ENCODE peak calls at places on chromosomes 11 and 22, in seven cellular contexts. One of them, this sample, is unnamed.

GRCh38 chr11:27174026-27174425 is 133.4 kb downstream of the BBOX1 start:
- DNase-seq in tibial artery: no peak
- DNase-seq in lower lobe of right lung: no peak
- DNase-seq in GM12878: no peak
- DNase-seq in mammary epithelial cell: peak
- DNase-seq in heart right ventricle: no peak
- DNase-seq in RWPE1: peak
- DNase-seq in this sample: no peak

GRCh38 chr11:121898913-121899312 is 217.1 kb downstream of the BLID start:
- DNase-seq in lower lobe of right lung: no peak
- DNase-seq in GM12878: no peak
- DNase-seq in heart right ventricle: no peak
- DNase-seq in tibial artery: no peak
- DNase-seq in mammary epithelial cell: no peak
- DNase-seq in RWPE1: no peak
- DNase-seq in this sample: no peak

GRCh38 chr11:70378506-70379134 is 19.7 kb upstream of the CTTN start:
- DNase-seq in heart right ventricle: no peak
- DNase-seq in mammary epithelial cell: no peak
- DNase-seq in tibial artery: peak
- DNase-seq in RWPE1: no peak
- DNase-seq in GM12878: no peak
- DNase-seq in lower lobe of right lung: no peak
- DNase-seq in this sample: no peak

GRCh38 chr22:27347951-27348350 is 453.6 kb downstream of the MN1 start:
- DNase-seq in mammary epithelial cell: no peak
- DNase-seq in GM12878: no peak
- DNase-seq in heart right ventricle: no peak
- DNase-seq in tibial artery: no peak
- DNase-seq in RWPE1: no peak
- DNase-seq in lower lobe of right lung: no peak
- DNase-seq in this sample: no peak

GRCh38 chr22:44668190-44668885 is 33.7 kb upstream of the PRR5 start:
- DNase-seq in tibial artery: no peak
- DNase-seq in heart right ventricle: no peak
- DNase-seq in lower lobe of right lung: peak
- DNase-seq in RWPE1: no peak
- DNase-seq in mammary epithelial cell: no peak
- DNase-seq in GM12878: no peak
- DNase-seq in this sample: no peak

GRCh38 chr22:23613193-23613973 is 18.7 kb downstream of the DRICH1 start:
- DNase-seq in lower lobe of right lung: no peak
- DNase-seq in mammary epithelial cell: no peak
- DNase-seq in GM12878: no peak
- DNase-seq in tibial artery: no peak
- DNase-seq in RWPE1: no peak
- DNase-seq in heart right ventricle: no peak
- DNase-seq in this sample: no peak

GRCh38 chr11:35083181-35084061 is 55.5 kb upstream of the CD44 start:
- DNase-seq in lower lobe of right lung: peak
- DNase-seq in GM12878: peak
- DNase-seq in heart right ventricle: peak
- DNase-seq in RWPE1: peak
- DNase-seq in mammary epithelial cell: peak
- DNase-seq in tibial artery: peak
- DNase-seq in this sample: peak

GRCh38 chr11:17991799-17992433 is 20.9 kb downstream of the SERGEF start:
- DNase-seq in tibial artery: no peak
- DNase-seq in lower lobe of right lung: no peak
- DNase-seq in mammary epithelial cell: peak
- DNase-seq in RWPE1: peak
- DNase-seq in GM12878: no peak
- DNase-seq in heart right ventricle: peak
- DNase-seq in this sample: peak

GRCh38 chr11:61800331-61801281 is 7.9 kb downstream of the FEN1 start:
- DNase-seq in tibial artery: no peak
- DNase-seq in RWPE1: no peak
- DNase-seq in GM12878: no peak
- DNase-seq in heart right ventricle: no peak
- DNase-seq in mammary epithelial cell: no peak
- DNase-seq in lower lobe of right lung: no peak
- DNase-seq in this sample: no peak

GRCh38 chr11:32643526-32643925 is 59.9 kb downstream of the EIF3M start:
- DNase-seq in lower lobe of right lung: no peak
- DNase-seq in heart right ventricle: no peak
- DNase-seq in RWPE1: peak
- DNase-seq in GM12878: no peak
- DNase-seq in tibial artery: no peak
- DNase-seq in mammary epithelial cell: peak
- DNase-seq in this sample: no peak

GRCh38 chr22:38872831-38873248 is 824 bp upstream of the CBX6 start:
- DNase-seq in lower lobe of right lung: peak
- DNase-seq in tibial artery: peak
- DNase-seq in heart right ventricle: peak
- DNase-seq in mammary epithelial cell: no peak
- DNase-seq in GM12878: no peak
- DNase-seq in RWPE1: no peak
- DNase-seq in this sample: peak

DNA sequence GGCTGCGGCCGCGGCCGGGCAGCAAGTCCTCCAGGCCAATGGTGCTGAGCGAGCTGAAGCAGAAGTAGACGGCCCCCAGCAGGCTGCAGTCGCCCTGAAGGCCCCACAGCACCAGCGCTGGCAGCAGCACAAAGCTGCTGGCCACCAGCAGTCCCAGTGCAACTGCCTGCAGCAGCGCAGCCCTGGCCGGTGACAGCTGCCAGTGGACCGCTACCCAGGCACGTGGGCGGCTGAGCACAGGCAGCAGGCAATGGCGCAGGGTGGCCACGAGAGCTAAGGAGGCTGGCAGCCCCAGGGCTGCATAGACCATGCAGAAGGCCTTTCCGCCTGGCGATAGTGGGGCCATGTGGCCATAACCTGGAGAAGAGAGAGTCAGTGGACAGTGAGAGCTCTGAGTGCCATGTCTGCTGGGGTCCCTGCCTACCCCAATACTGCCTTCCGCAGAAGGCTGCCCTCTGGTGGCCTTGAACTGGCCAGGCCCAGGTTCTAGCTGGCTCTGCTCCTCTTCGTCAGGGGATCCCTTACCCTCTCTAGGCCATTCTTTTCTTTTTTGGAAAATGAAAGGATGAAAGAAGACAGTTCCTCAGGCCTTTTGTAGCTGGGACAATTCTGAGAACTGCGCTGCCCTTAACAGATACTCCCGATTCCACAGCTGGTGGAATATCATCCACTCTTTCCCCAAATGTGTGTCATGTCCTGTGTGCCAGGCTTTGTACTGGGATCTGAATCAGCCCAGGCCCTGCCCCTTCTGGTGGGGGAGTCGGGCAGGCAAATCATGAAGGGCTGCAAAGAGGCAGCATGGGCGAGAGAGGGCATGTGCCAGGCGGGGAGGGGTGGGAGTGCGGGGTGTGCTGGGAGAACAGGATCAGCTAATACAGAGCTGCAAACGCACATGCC is 1.8 kb downstream of the KCNK7 start:
- DNase-seq in RWPE1: no peak
- DNase-seq in GM12878: no peak
- DNase-seq in tibial artery: peak
- DNase-seq in mammary epithelial cell: no peak
- DNase-seq in heart right ventricle: no peak
- DNase-seq in lower lobe of right lung: no peak
- DNase-seq in this sample: peak
- TF ChIP-seq CTCF in RWPE1: peak
- TF ChIP-seq CTCF in GM12878: peak
- TF ChIP-seq CTCF in tibial artery: peak
- TF ChIP-seq CTCF in mammary epithelial cell: peak
- TF ChIP-seq CTCF in heart right ventricle: peak
- TF ChIP-seq CTCF in lower lobe of right lung: peak
- TF ChIP-seq CTCF in this sample: no peak

GRCh38 chr11:68828957-68829356 is 12.8 kb downstream of the CPT1A start:
- DNase-seq in tibial artery: no peak
- DNase-seq in GM12878: no peak
- DNase-seq in mammary epithelial cell: no peak
- DNase-seq in heart right ventricle: no peak
- DNase-seq in lower lobe of right lung: no peak
- DNase-seq in RWPE1: no peak
- DNase-seq in this sample: no peak

GRCh38 chr11:68828155-68828931 is 13.4 kb downstream of the CPT1A start:
- DNase-seq in lower lobe of right lung: peak
- DNase-seq in mammary epithelial cell: no peak
- DNase-seq in GM12878: no peak
- DNase-seq in heart right ventricle: no peak
- DNase-seq in RWPE1: no peak
- DNase-seq in tibial artery: no peak
- DNase-seq in this sample: no peak

GRCh38 chr11:68825603-68826002 is 16.1 kb downstream of the CPT1A start:
- DNase-seq in GM12878: no peak
- DNase-seq in heart right ventricle: no peak
- DNase-seq in mammary epithelial cell: no peak
- DNase-seq in lower lobe of right lung: no peak
- DNase-seq in tibial artery: no peak
- DNase-seq in RWPE1: no peak
- DNase-seq in this sample: peak

GRCh38 chr11:68826726-68827125 is 15.0 kb downstream of the CPT1A start:
- DNase-seq in mammary epithelial cell: no peak
- DNase-seq in RWPE1: no peak
- DNase-seq in heart right ventricle: no peak
- DNase-seq in GM12878: no peak
- DNase-seq in tibial artery: no peak
- DNase-seq in lower lobe of right lung: no peak
- DNase-seq in this sample: no peak

GRCh38 chr11:68827733-68828132 is 14.0 kb downstream of the CPT1A start:
- DNase-seq in heart right ventricle: no peak
- DNase-seq in tibial artery: no peak
- DNase-seq in GM12878: no peak
- DNase-seq in mammary epithelial cell: no peak
- DNase-seq in lower lobe of right lung: no peak
- DNase-seq in RWPE1: no peak
- DNase-seq in this sample: no peak
- H3K27ac ChIP-seq in heart right ventricle: no peak
- H3K27ac ChIP-seq in tibial artery: no peak
- H3K27ac ChIP-seq in GM12878: no peak
- H3K27ac ChIP-seq in mammary epithelial cell: no peak
- H3K27ac ChIP-seq in lower lobe of right lung: no peak
- H3K27ac ChIP-seq in RWPE1: peak
- H3K27ac ChIP-seq in this sample: no peak

GRCh38 chr11:75536786-75537629 is 11.3 kb upstream of the GDPD5 start:
- DNase-seq in mammary epithelial cell: peak
- DNase-seq in lower lobe of right lung: no peak
- DNase-seq in heart right ventricle: no peak
- DNase-seq in GM12878: peak
- DNase-seq in tibial artery: no peak
- DNase-seq in RWPE1: peak
- DNase-seq in this sample: no peak

GRCh38 chr11:75534291-75535038 is 8.7 kb upstream of the GDPD5 start:
- DNase-seq in RWPE1: no peak
- DNase-seq in heart right ventricle: no peak
- DNase-seq in mammary epithelial cell: no peak
- DNase-seq in lower lobe of right lung: no peak
- DNase-seq in GM12878: no peak
- DNase-seq in tibial artery: no peak
- DNase-seq in this sample: no peak

GRCh38 chr11:75537740-75538139 is 12.0 kb upstream of the GDPD5 start:
- DNase-seq in RWPE1: no peak
- DNase-seq in lower lobe of right lung: no peak
- DNase-seq in tibial artery: no peak
- DNase-seq in GM12878: no peak
- DNase-seq in mammary epithelial cell: no peak
- DNase-seq in heart right ventricle: no peak
- DNase-seq in this sample: no peak

GRCh38 chr11:75533843-75534242 is 8.1 kb upstream of the GDPD5 start:
- DNase-seq in tibial artery: no peak
- DNase-seq in RWPE1: no peak
- DNase-seq in heart right ventricle: no peak
- DNase-seq in lower lobe of right lung: no peak
- DNase-seq in mammary epithelial cell: no peak
- DNase-seq in GM12878: no peak
- DNase-seq in this sample: no peak

GRCh38 chr11:75535039-75535563 is 9.4 kb upstream of the GDPD5 start:
- DNase-seq in RWPE1: no peak
- DNase-seq in heart right ventricle: no peak
- DNase-seq in mammary epithelial cell: no peak
- DNase-seq in lower lobe of right lung: no peak
- DNase-seq in GM12878: no peak
- DNase-seq in tibial artery: no peak
- DNase-seq in this sample: no peak
- TF ChIP-seq CTCF in RWPE1: no peak
- TF ChIP-seq CTCF in heart right ventricle: no peak
- TF ChIP-seq CTCF in mammary epithelial cell: no peak
- TF ChIP-seq CTCF in lower lobe of right lung: no peak
- TF ChIP-seq CTCF in GM12878: no peak
- TF ChIP-seq CTCF in tibial artery: no peak
- TF ChIP-seq CTCF in this sample: no peak

GRCh38 chr11:1854949-1855885 is 2.3 kb downstream of the LSP1 start:
- DNase-seq in GM12878: peak
- DNase-seq in lower lobe of right lung: no peak
- DNase-seq in heart right ventricle: no peak
- DNase-seq in mammary epithelial cell: no peak
- DNase-seq in RWPE1: no peak
- DNase-seq in tibial artery: no peak
- DNase-seq in this sample: no peak

GRCh38 chr11:1852271-1852877 is 510 bp upstream of the LSP1 start:
- DNase-seq in mammary epithelial cell: no peak
- DNase-seq in RWPE1: no peak
- DNase-seq in tibial artery: no peak
- DNase-seq in GM12878: no peak
- DNase-seq in heart right ventricle: no peak
- DNase-seq in lower lobe of right lung: no peak
- DNase-seq in this sample: no peak

GRCh38 chr11:1854132-1854948 is 1.5 kb downstream of the LSP1 start:
- DNase-seq in tibial artery: no peak
- DNase-seq in heart right ventricle: no peak
- DNase-seq in RWPE1: no peak
- DNase-seq in GM12878: peak
- DNase-seq in mammary epithelial cell: no peak
- DNase-seq in lower lobe of right lung: no peak
- DNase-seq in this sample: no peak

GRCh38 chr11:1852885-1853284 is at the start of gene LSP1:
- DNase-seq in heart right ventricle: no peak
- DNase-seq in mammary epithelial cell: no peak
- DNase-seq in RWPE1: no peak
- DNase-seq in GM12878: peak
- DNase-seq in tibial artery: no peak
- DNase-seq in lower lobe of right lung: peak
- DNase-seq in this sample: no peak

DNA sequence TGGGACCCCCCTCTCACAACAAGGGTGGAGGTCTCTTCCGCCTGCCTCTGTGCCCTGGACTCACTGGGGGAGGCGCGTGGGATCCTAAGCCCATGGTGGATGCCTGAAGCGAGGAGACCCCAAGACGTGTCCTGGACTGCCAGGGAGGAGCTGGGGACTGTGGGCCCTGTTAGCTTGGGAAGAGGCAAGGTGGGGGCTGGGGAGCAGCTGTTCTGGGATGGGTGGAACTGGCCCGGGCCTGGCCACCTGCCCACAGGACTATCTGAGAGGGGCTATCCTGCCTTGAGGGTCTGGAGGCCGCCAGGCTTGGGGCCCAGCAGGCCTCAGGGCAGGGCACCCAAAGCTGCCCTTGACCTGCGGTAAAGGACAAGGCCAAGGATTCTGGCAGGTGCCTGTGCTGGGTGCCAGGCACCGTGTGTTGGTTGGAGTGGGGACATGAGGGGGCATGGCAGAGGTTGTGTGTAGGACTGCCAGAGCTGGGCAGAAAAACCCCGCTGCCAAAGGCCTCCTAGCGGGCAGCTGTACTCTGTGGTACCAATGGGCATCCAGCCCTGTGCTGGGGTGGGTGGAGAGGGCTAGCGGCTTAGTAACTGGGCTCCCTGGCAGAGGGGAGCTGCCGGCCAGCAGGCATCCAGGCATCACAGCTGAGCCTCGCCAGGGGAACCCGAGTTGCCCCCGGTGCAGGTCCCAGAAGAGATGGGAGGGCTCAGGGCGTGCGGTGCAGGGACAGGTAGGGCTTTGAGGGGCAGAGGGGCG is 670 bp downstream of the LSP1 start:
- DNase-seq in heart right ventricle: no peak
- DNase-seq in tibial artery: no peak
- DNase-seq in RWPE1: no peak
- DNase-seq in lower lobe of right lung: no peak
- DNase-seq in GM12878: no peak
- DNase-seq in mammary epithelial cell: no peak
- DNase-seq in this sample: no peak
- H3K27ac ChIP-seq in heart right ventricle: no peak
- H3K27ac ChIP-seq in tibial artery: no peak
- H3K27ac ChIP-seq in RWPE1: peak
- H3K27ac ChIP-seq in lower lobe of right lung: peak
- H3K27ac ChIP-seq in GM12878: peak
- H3K27ac ChIP-seq in mammary epithelial cell: no peak
- H3K27ac ChIP-seq in this sample: no peak

This sample was measured in body of pancreas.